ENCODE peak calls at places on chromosome 15, in eight cellular contexts. W, B, G, Y, R, L, Q and S are unnamed samples. For H3K9me3, H3K36me3 and H3K27me3, the result is how much of the 10 kb centered on the place peaks cover.

GRCh38 chr15:42065478-42065877 is 28.9 kb downstream of the PLA2G4D start:
- DNase-seq in Y (no peak), R (no peak), G (no peak), W (no peak), L (no peak), B (no peak), Q (no peak), S (no peak)

GRCh38 chr15:80823120-80823519 is 44.0 kb downstream of the CEMIP start:
- DNase-seq in Y (no peak), Q (no peak), G (no peak), B (no peak), W (no peak), R (no peak), L (no peak), S (no peak)

GRCh38 chr15:52464040-52464439 is 64.6 kb downstream of the MYO5A start:
- DNase-seq in Y (no peak), Q (no peak), W (no peak), R (no peak), L (peak), G (no peak), B (no peak), S (no peak)

GRCh38 chr15:31032959-31033358 is 41.5 kb upstream of the MTMR10 start:
- DNase-seq in R (peak), L (peak), G (no peak), Y (no peak), B (peak), Q (no peak), W (no peak), S (no peak)

GRCh38 chr15:23483821-23484299 is 36.8 kb upstream of the GOLGA6L2 start:
- DNase-seq in B (no peak), R (no peak), Q (no peak), Y (no peak), G (no peak), W (no peak), L (no peak), S (no peak)

GRCh38 chr15:42102646-42103235 is 8.4 kb upstream of the PLA2G4D start:
- DNase-seq in G (no peak), B (peak), W (no peak), Y (no peak), L (peak), Q (peak), R (peak), S (no peak)

GRCh38 chr15:35306361-35306981 is 221.4 kb upstream of the NANOGP8 start:
- DNase-seq in B (peak), Y (no peak), R (peak), G (no peak), W (peak), Q (peak), L (peak), S (no peak)

GRCh38 chr15:70078578-70079417 is 18.9 kb downstream of the TLE3 start:
- DNase-seq in W (peak), Y (no peak), B (no peak), Q (no peak), R (no peak), L (no peak), G (no peak), S (peak)

GRCh38 chr15:87294854-87295253 is 961.7 kb downstream of the NTRK3 start:
- DNase-seq in G (no peak), L (no peak), Q (no peak), B (no peak), R (no peak), Y (no peak), W (no peak), S (no peak)

GRCh38 chr15:87287156-87287555 is 969.4 kb downstream of the NTRK3 start:
- DNase-seq in W (no peak), Q (peak), L (peak), G (no peak), B (no peak), Y (no peak), R (peak), S (no peak)

DNA sequence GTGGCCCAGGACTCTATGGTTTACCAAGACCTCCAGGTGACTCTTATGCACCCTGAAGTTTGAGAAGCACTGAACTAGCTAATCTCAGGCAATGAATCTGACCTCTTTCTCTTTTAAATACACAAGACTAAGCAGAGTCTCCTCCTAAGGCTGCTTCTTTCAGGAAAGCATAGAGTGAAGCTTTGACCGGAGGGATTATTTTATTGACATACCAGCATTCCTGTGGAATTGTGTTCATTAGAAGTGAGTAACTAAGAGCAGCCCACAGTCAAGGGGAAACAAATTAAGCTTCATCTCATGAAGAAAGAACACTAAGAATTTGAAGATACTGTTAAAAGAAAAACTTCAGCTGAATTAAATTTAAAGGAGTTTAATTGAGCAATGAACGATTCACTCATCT is 963.5 kb downstream of the NTRK3 start:
- DNase-seq in G (no peak), B (no peak), L (no peak), Y (no peak), Q (peak), W (no peak), R (no peak), S (no peak)
- H3K9me3 ChIP-seq in G (under half), B (under half), L (under half), Y (under half), Q (under half), W (under half), R (under half), S (under half)

DNA sequence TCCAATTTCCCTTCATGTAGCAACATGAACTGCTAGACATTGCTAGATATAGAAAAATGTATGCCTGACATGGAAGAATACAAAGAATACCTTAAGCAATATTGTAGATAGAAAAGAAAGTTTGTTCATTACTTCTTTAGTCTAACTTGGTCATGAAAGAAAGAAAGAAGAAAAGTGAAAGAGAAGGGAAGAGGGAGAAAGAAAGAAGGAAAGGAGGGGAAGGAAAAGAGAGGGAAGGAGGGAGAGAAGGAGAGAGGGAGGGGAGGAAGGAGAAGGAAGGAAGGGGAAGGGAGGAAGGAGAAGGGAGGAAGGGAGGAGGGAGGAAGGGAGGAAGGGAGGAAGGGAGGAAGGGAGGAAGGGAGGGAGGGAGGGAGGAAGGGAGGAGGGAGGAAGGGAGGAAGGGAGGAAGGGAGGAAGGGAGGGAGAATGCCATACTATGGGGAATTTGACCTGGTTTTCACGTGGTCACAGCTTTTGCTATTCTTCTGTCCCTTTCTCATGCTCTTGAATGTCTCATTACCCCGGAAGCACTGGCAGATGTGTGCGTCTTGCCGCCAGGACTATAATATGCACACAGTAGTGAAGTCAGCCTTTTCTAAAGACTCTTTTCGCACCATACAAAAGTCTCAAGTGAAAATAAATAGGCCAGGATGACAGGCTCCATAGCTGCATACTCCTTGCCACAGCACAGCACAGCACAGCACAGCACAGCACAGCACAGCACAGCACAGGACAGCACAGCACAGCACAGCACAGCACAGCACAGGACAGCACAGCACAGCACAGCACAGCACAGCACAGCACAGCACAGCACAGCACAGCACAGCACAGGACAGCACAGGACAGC is 78.2 kb downstream of the CHAC1 start:
- DNase-seq in B (no peak), Y (no peak), R (no peak), W (no peak), G (no peak), Q (no peak), L (peak), S (no peak)
- H3K36me3 ChIP-seq in B (under half), Y (under half), R (under half), W (under half), G (under half), Q (under half), L (under half), S (under half)

GRCh38 chr15:92392462-92392861 is 1.2 kb upstream of the ST8SIA2 start:
- DNase-seq in Y (no peak), Q (no peak), B (no peak), R (no peak), G (no peak), L (no peak), W (no peak), S (no peak)
- H3K27me3 ChIP-seq in Y (under half), Q (half or more), B (under half), R (under half), G (half or more), L (half or more), W (under half), S (under half)

GRCh38 chr15:20340331-20340811 is 201.2 kb downstream of the GOLGA6L6 start:
- DNase-seq in W (no peak), L (no peak), Y (peak), G (peak), Q (peak), R (no peak), B (peak), S (no peak)
- H3K9me3 ChIP-seq in W (under half), L (under half), Y (under half), G (under half), Q (half or more), R (under half), B (under half), S (under half)